ENCODE peak calls at places on chromosomes 13 and 19, in seven cellular contexts. One of them, this sample, is unnamed.

GRCh38 chr13:28623782-28624706 is 34.9 kb upstream of the POMP start:
- DNase-seq in HCT116: no peak
- DNase-seq in spleen: no peak
- DNase-seq in SK-N-MC: no peak
- DNase-seq in esophagus muscularis mucosa: no peak
- DNase-seq in HL-60: no peak
- DNase-seq in stomach: no peak
- DNase-seq in this sample: no peak

GRCh38 chr13:63435668-63436275 is 2020.1 kb upstream of the PCDH20 start:
- DNase-seq in HCT116: peak; percentile 3
- DNase-seq in spleen: no peak
- DNase-seq in SK-N-MC: no peak
- DNase-seq in esophagus muscularis mucosa: no peak
- DNase-seq in HL-60: no peak
- DNase-seq in stomach: no peak
- DNase-seq in this sample: no peak

GRCh38 chr13:23655321-23655720 is 85.1 kb downstream of the TNFRSF19 start:
- DNase-seq in HCT116: no peak
- DNase-seq in spleen: no peak
- DNase-seq in SK-N-MC: no peak
- DNase-seq in esophagus muscularis mucosa: no peak
- DNase-seq in HL-60: no peak
- DNase-seq in stomach: no peak
- DNase-seq in this sample: no peak

GRCh38 chr13:40477623-40478608 is 188.5 kb downstream of the FOXO1 start:
- DNase-seq in HCT116: no peak
- DNase-seq in spleen: no peak
- DNase-seq in SK-N-MC: no peak
- DNase-seq in esophagus muscularis mucosa: no peak
- DNase-seq in HL-60: no peak
- DNase-seq in stomach: no peak
- DNase-seq in this sample: peak; percentile 73

GRCh38 chr19:12597594-12597993 is 13.0 kb downstream of the ZNF490 start:
- DNase-seq in HCT116: no peak
- DNase-seq in spleen: no peak
- DNase-seq in SK-N-MC: no peak
- DNase-seq in esophagus muscularis mucosa: no peak
- DNase-seq in HL-60: no peak
- DNase-seq in stomach: no peak
- DNase-seq in this sample: no peak

GRCh38 chr19:2612619-2613249 is 89.8 kb downstream of the GNG7 start:
- DNase-seq in HCT116: no peak
- DNase-seq in spleen: no peak
- DNase-seq in SK-N-MC: no peak
- DNase-seq in esophagus muscularis mucosa: no peak
- DNase-seq in HL-60: no peak
- DNase-seq in stomach: no peak
- DNase-seq in this sample: peak; percentile 61

GRCh38 chr19:36417752-36418286 is 625 bp downstream of the ZFP82 start:
- DNase-seq in HCT116: no peak
- DNase-seq in spleen: peak; percentile 69
- DNase-seq in SK-N-MC: no peak
- DNase-seq in esophagus muscularis mucosa: no peak
- DNase-seq in HL-60: no peak
- DNase-seq in stomach: no peak
- DNase-seq in this sample: no peak

GRCh38 chr13:32587774-32588165 is 1.5 kb downstream of the PDS5B start:
- DNase-seq in HCT116: no peak
- DNase-seq in spleen: no peak
- DNase-seq in SK-N-MC: no peak
- DNase-seq in esophagus muscularis mucosa: no peak
- DNase-seq in HL-60: peak; percentile 52
- DNase-seq in stomach: no peak
- DNase-seq in this sample: no peak

GRCh38 chr13:30907167-30907761 is 1.2 kb downstream of the MEDAG start:
- DNase-seq in HCT116: no peak
- DNase-seq in spleen: no peak
- DNase-seq in SK-N-MC: no peak
- DNase-seq in esophagus muscularis mucosa: peak; percentile 90
- DNase-seq in HL-60: no peak
- DNase-seq in stomach: no peak
- DNase-seq in this sample: no peak

GRCh38 chr13:59408738-59409137 is 755.0 kb downstream of the DIAPH3 start:
- DNase-seq in HCT116: no peak
- DNase-seq in spleen: no peak
- DNase-seq in SK-N-MC: no peak
- DNase-seq in esophagus muscularis mucosa: no peak
- DNase-seq in HL-60: no peak
- DNase-seq in stomach: peak; percentile 31
- DNase-seq in this sample: no peak

GRCh38 chr13:66152596-66152995 is 1077.5 kb downstream of the PCDH9 start:
- DNase-seq in HCT116: no peak
- DNase-seq in spleen: no peak
- DNase-seq in SK-N-MC: no peak
- DNase-seq in esophagus muscularis mucosa: no peak
- DNase-seq in HL-60: no peak
- DNase-seq in stomach: no peak
- DNase-seq in this sample: no peak

GRCh38 chr13:98428256-98428966 is 148.5 kb downstream of the STK24 start:
- DNase-seq in HCT116: no peak
- DNase-seq in spleen: no peak
- DNase-seq in SK-N-MC: no peak
- DNase-seq in esophagus muscularis mucosa: no peak
- DNase-seq in HL-60: no peak
- DNase-seq in stomach: no peak
- DNase-seq in this sample: no peak

GRCh38 chr19:41711376-41712261 is 3.2 kb downstream of the CEACAM5 start:
- DNase-seq in HCT116: no peak
- DNase-seq in spleen: no peak
- DNase-seq in SK-N-MC: no peak
- DNase-seq in esophagus muscularis mucosa: no peak
- DNase-seq in HL-60: no peak
- DNase-seq in stomach: peak; percentile 22
- DNase-seq in this sample: no peak

GRCh38 chr13:80508031-80508430 is 167.1 kb upstream of the SPRY2 start:
- DNase-seq in HCT116: no peak
- DNase-seq in spleen: no peak
- DNase-seq in SK-N-MC: no peak
- DNase-seq in esophagus muscularis mucosa: no peak
- DNase-seq in HL-60: no peak
- DNase-seq in stomach: no peak
- DNase-seq in this sample: no peak

GRCh38 chr13:29165840-29166239 is 345.7 kb downstream of the MTUS2 start:
- DNase-seq in HCT116: no peak
- DNase-seq in spleen: no peak
- DNase-seq in SK-N-MC: no peak
- DNase-seq in esophagus muscularis mucosa: no peak
- DNase-seq in HL-60: peak; percentile 88
- DNase-seq in stomach: no peak
- DNase-seq in this sample: no peak

GRCh38 chr19:48780684-48781391 is 25.5 kb downstream of the FGF21 start:
- DNase-seq in HCT116: no peak
- DNase-seq in spleen: no peak
- DNase-seq in SK-N-MC: no peak
- DNase-seq in esophagus muscularis mucosa: no peak
- DNase-seq in HL-60: no peak
- DNase-seq in stomach: peak; percentile 54
- DNase-seq in this sample: no peak

GRCh38 chr13:29817604-29818378 is 32.6 kb downstream of the UBL3 start:
- DNase-seq in HCT116: no peak
- DNase-seq in spleen: no peak
- DNase-seq in SK-N-MC: no peak
- DNase-seq in esophagus muscularis mucosa: no peak
- DNase-seq in HL-60: peak; percentile 3
- DNase-seq in stomach: no peak
- DNase-seq in this sample: no peak

GRCh38 chr13:112177459-112177858 is 110.5 kb downstream of the SOX1 start:
- DNase-seq in HCT116: no peak
- DNase-seq in spleen: no peak
- DNase-seq in SK-N-MC: no peak
- DNase-seq in esophagus muscularis mucosa: no peak
- DNase-seq in HL-60: no peak
- DNase-seq in stomach: no peak
- DNase-seq in this sample: no peak

GRCh38 chr13:25761041-25761440 is 290.8 kb downstream of the SHISA2 start:
- DNase-seq in HCT116: no peak
- DNase-seq in spleen: no peak
- DNase-seq in SK-N-MC: no peak
- DNase-seq in esophagus muscularis mucosa: no peak
- DNase-seq in HL-60: no peak
- DNase-seq in stomach: no peak
- DNase-seq in this sample: no peak

GRCh38 chr19:49939721-49940481 is 10.6 kb upstream of the NUP62 start:
- DNase-seq in HCT116: no peak
- DNase-seq in spleen: peak; percentile 48
- DNase-seq in SK-N-MC: no peak
- DNase-seq in esophagus muscularis mucosa: no peak
- DNase-seq in HL-60: no peak
- DNase-seq in stomach: no peak
- DNase-seq in this sample: no peak

GRCh38 chr19:41753159-41753558 is 2.2 kb upstream of the CEACAM6 start:
- DNase-seq in HCT116: peak; percentile 34
- DNase-seq in spleen: peak; percentile 92
- DNase-seq in SK-N-MC: no peak
- DNase-seq in esophagus muscularis mucosa: no peak
- DNase-seq in HL-60: peak; percentile 31
- DNase-seq in stomach: peak; percentile 78
- DNase-seq in this sample: no peak

GRCh38 chr13:51646041-51646670 is 61.9 kb downstream of the WDFY2 start:
- DNase-seq in HCT116: no peak
- DNase-seq in spleen: no peak
- DNase-seq in SK-N-MC: no peak
- DNase-seq in esophagus muscularis mucosa: no peak
- DNase-seq in HL-60: no peak
- DNase-seq in stomach: no peak
- DNase-seq in this sample: no peak

GRCh38 chr19:48330012-48330681 is 4.8 kb downstream of the EMP3 start:
- DNase-seq in HCT116: no peak
- DNase-seq in spleen: peak; percentile 94
- DNase-seq in SK-N-MC: no peak
- DNase-seq in esophagus muscularis mucosa: no peak
- DNase-seq in HL-60: peak; percentile 93
- DNase-seq in stomach: peak; percentile 86
- DNase-seq in this sample: peak; percentile 89

GRCh38 chr13:95237310-95237870 is 63.9 kb downstream of the ABCC4 start:
- DNase-seq in HCT116: no peak
- DNase-seq in spleen: no peak
- DNase-seq in SK-N-MC: no peak
- DNase-seq in esophagus muscularis mucosa: no peak
- DNase-seq in HL-60: no peak
- DNase-seq in stomach: no peak
- DNase-seq in this sample: no peak

GRCh38 chr13:32009362-32009761 is 22.2 kb upstream of the FRY start:
- DNase-seq in HCT116: no peak
- DNase-seq in spleen: no peak
- DNase-seq in SK-N-MC: no peak
- DNase-seq in esophagus muscularis mucosa: no peak
- DNase-seq in HL-60: no peak
- DNase-seq in stomach: no peak
- DNase-seq in this sample: no peak

GRCh38 chr19:15702590-15702930 is 25.3 kb upstream of the OR10H2 start:
- DNase-seq in HCT116: peak; percentile 16
- DNase-seq in spleen: peak; percentile 78
- DNase-seq in SK-N-MC: peak; percentile 32
- DNase-seq in esophagus muscularis mucosa: peak; percentile 96
- DNase-seq in HL-60: peak; percentile 73
- DNase-seq in stomach: peak; percentile 64
- DNase-seq in this sample: peak; percentile 93

GRCh38 chr13:32309312-32309711 is 5.9 kb downstream of the ZAR1L start:
- DNase-seq in HCT116: no peak
- DNase-seq in spleen: no peak
- DNase-seq in SK-N-MC: no peak
- DNase-seq in esophagus muscularis mucosa: no peak
- DNase-seq in HL-60: no peak
- DNase-seq in stomach: no peak
- DNase-seq in this sample: no peak

DNA sequence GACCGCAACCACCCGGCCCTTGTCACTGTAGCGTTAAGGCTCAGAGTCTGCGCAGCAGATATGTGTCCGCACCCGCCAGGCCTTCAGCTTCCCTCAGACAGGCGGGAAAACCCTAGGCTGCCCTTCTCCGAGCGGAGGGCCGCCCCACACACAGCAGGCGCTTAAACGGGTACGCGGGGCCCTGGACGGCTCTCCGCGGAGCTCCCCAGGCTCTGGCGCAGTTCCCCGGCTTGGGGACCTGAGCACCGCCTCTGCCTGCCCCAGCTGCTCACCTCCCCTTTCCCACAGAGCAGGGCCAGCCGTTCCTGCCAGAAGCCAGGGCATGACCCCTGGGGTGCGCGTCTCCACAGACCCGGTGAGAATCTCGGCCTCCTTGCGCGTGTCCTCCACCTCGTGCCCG is 599 bp downstream of the ZNF135 start:
- DNase-seq in HCT116: no peak
- DNase-seq in spleen: no peak
- DNase-seq in SK-N-MC: no peak
- DNase-seq in esophagus muscularis mucosa: no peak
- DNase-seq in HL-60: no peak
- DNase-seq in stomach: no peak
- DNase-seq in this sample: no peak
- H3K4me3 ChIP-seq in HCT116: no peak overlapping the region
- H3K4me3 ChIP-seq in spleen: peak overlapping the region; percentile 52
- H3K4me3 ChIP-seq in SK-N-MC: no peak overlapping the region
- H3K4me3 ChIP-seq in esophagus muscularis mucosa: peak overlapping the region; percentile 71
- H3K4me3 ChIP-seq in HL-60: no peak overlapping the region
- H3K4me3 ChIP-seq in stomach: peak overlapping the region; percentile 58
- H3K4me3 ChIP-seq in this sample: peak overlapping the region; percentile 57

GRCh38 chr13:109318945-109319590 is 467.3 kb downstream of the IRS2 start:
- DNase-seq in HCT116: no peak
- DNase-seq in spleen: no peak
- DNase-seq in SK-N-MC: no peak
- DNase-seq in esophagus muscularis mucosa: peak; percentile 79
- DNase-seq in HL-60: no peak
- DNase-seq in stomach: no peak
- DNase-seq in this sample: no peak
- TF ChIP-seq POLR2AphosphoS5 in HCT116: no peak
- TF ChIP-seq POLR2AphosphoS5 in spleen: no peak
- TF ChIP-seq POLR2AphosphoS5 in SK-N-MC: no peak
- TF ChIP-seq POLR2AphosphoS5 in esophagus muscularis mucosa: no peak
- TF ChIP-seq POLR2AphosphoS5 in HL-60: no peak
- TF ChIP-seq POLR2AphosphoS5 in stomach: no peak
- TF ChIP-seq POLR2AphosphoS5 in this sample: no peak

DNA sequence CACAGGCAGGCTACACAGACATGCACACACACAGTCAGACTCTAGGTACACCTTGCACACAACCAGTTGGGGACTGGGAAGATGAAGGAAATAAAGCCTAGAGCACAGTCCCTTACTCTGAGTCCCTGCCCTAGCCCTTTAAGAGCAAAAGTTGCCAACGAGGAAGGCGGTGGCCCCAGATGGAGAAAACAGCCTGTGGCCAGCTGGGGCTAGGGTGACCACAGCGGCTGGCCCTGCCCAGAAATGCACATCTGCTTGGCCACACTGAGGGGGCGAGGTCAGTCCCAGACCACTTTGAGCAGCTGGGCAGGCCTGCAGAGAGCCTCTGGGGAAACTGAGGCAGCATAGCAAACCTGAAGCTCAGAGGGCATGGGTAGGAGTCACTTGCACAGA is 52.3 kb downstream of the PTPRS start:
- DNase-seq in HCT116: no peak
- DNase-seq in spleen: no peak
- DNase-seq in SK-N-MC: no peak
- DNase-seq in esophagus muscularis mucosa: no peak
- DNase-seq in HL-60: no peak
- DNase-seq in stomach: peak; percentile 49
- DNase-seq in this sample: no peak
- H3K4me3 ChIP-seq in HCT116: no peak overlapping the region
- H3K4me3 ChIP-seq in spleen: no peak overlapping the region
- H3K4me3 ChIP-seq in SK-N-MC: no peak overlapping the region
- H3K4me3 ChIP-seq in esophagus muscularis mucosa: peak overlapping the region; percentile 3
- H3K4me3 ChIP-seq in HL-60: no peak overlapping the region
- H3K4me3 ChIP-seq in stomach: peak overlapping the region; percentile 32
- H3K4me3 ChIP-seq in this sample: peak overlapping the region; percentile 3

GRCh38 chr13:35231426-35231825 is 245.1 kb downstream of the MAB21L1 start:
- DNase-seq in HCT116: no peak
- DNase-seq in spleen: no peak
- DNase-seq in SK-N-MC: no peak
- DNase-seq in esophagus muscularis mucosa: no peak
- DNase-seq in HL-60: no peak
- DNase-seq in stomach: no peak
- DNase-seq in this sample: no peak
- TF ChIP-seq POLR2AphosphoS5 in HCT116: no peak
- TF ChIP-seq POLR2AphosphoS5 in spleen: no peak
- TF ChIP-seq POLR2AphosphoS5 in SK-N-MC: no peak
- TF ChIP-seq POLR2AphosphoS5 in esophagus muscularis mucosa: no peak
- TF ChIP-seq POLR2AphosphoS5 in HL-60: no peak
- TF ChIP-seq POLR2AphosphoS5 in stomach: no peak
- TF ChIP-seq POLR2AphosphoS5 in this sample: no peak

This sample was measured in sigmoid colon.